ENCODE peak calls at places on chromosomes 7 and 10, in ten cellular contexts. J, A, F, R, B, X, K, V, Q and U are unnamed samples. For H3K4me1, the result is how much of the 10 kb centered on the place peaks cover.

GRCh38 chr10:59317066-59317465 is 45.3 kb downstream of the FAM13C start:
- DNase-seq in X (no peak), R (no peak), V (no peak), A (no peak), Q (no peak), B (no peak), F (no peak), K (no peak), J (no peak), U (no peak)

GRCh38 chr10:4535531-4535930 is 290.5 kb upstream of the AKR1E2 start:
- DNase-seq in V (no peak), K (no peak), J (no peak), A (no peak), X (no peak), Q (no peak), R (no peak), B (no peak), F (no peak), U (no peak)

GRCh38 chr10:96269438-96270300 is 1.7 kb downstream of the BLNK start:
- DNase-seq in K (peak), Q (no peak), R (no peak), X (no peak), V (no peak), B (no peak), A (no peak), J (no peak), F (no peak), U (no peak)

GRCh38 chr7:32890553-32891045 is 961 bp downstream of the KBTBD2 start:
- DNase-seq in Q (no peak), A (peak), F (peak), V (no peak), B (peak), X (peak), K (peak), R (peak), J (peak), U (no peak)

GRCh38 chr7:134619627-134620331 is 26.9 kb upstream of the BPGM start:
- DNase-seq in V (no peak), B (no peak), J (no peak), R (no peak), Q (no peak), A (no peak), X (no peak), K (no peak), F (no peak), U (no peak)

GRCh38 chr10:106424981-106425380 is 739.5 kb downstream of the SORCS1 start:
- DNase-seq in J (no peak), K (no peak), V (no peak), X (no peak), B (no peak), R (no peak), F (no peak), Q (no peak), A (no peak), U (no peak)

GRCh38 chr10:102775201-102775972 is 31.6 kb downstream of the WBP1L start:
- DNase-seq in X (no peak), F (no peak), A (no peak), V (no peak), J (no peak), R (no peak), B (peak), K (no peak), Q (peak), U (peak)

GRCh38 chr7:4416436-4417092 is 265.5 kb upstream of the FOXK1 start:
- DNase-seq in V (no peak), A (no peak), R (no peak), B (peak), F (no peak), J (peak), X (no peak), K (peak), Q (peak), U (no peak)

GRCh38 chr7:101631224-101631714 is 2.2 kb upstream of the MYL10 start:
- DNase-seq in A (no peak), R (no peak), K (no peak), J (peak), F (no peak), X (no peak), B (no peak), Q (no peak), V (no peak), U (no peak)

GRCh38 chr10:26486985-26487850 is 49.1 kb downstream of the APBB1IP start:
- DNase-seq in K (no peak), Q (no peak), X (peak), V (no peak), B (peak), R (no peak), F (no peak), J (no peak), A (peak), U (no peak)

GRCh38 chr7:23462846-23463245 is 7.4 kb downstream of the IGF2BP3 start:
- DNase-seq in A (no peak), V (no peak), K (no peak), R (peak), B (peak), X (no peak), F (no peak), Q (no peak), J (peak), U (no peak)

GRCh38 chr10:60681103-60681502 is 97.2 kb upstream of the CDK1 start:
- DNase-seq in B (no peak), J (no peak), A (no peak), R (no peak), X (no peak), F (no peak), V (no peak), K (no peak), Q (no peak), U (no peak)

GRCh38 chr7:159120540-159120919 is 24.1 kb downstream of the VIPR2 start:
- DNase-seq in X (no peak), B (no peak), V (no peak), Q (no peak), J (no peak), A (no peak), F (no peak), R (no peak), K (no peak), U (no peak)

GRCh38 chr7:37592366-37592765 is 91.2 kb upstream of the GPR141 start:
- DNase-seq in J (no peak), R (no peak), B (no peak), X (no peak), A (no peak), F (no peak), K (no peak), Q (no peak), V (no peak), U (no peak)

GRCh38 chr10:104707602-104708160 is 66.6 kb downstream of the SORCS3 start:
- DNase-seq in V (no peak), J (no peak), B (no peak), A (no peak), Q (no peak), R (peak), K (no peak), X (no peak), F (no peak), U (no peak)

GRCh38 chr10:70378122-70378521 is 4.3 kb downstream of the LRRC20 start:
- DNase-seq in R (no peak), V (no peak), Q (no peak), J (no peak), K (no peak), B (peak), F (no peak), X (no peak), A (peak), U (peak)

GRCh38 chr7:112790651-112790973 is 419 bp upstream of the TMEM168 start:
- DNase-seq in K (no peak), B (no peak), J (no peak), R (no peak), Q (no peak), X (no peak), V (no peak), F (no peak), A (no peak), U (no peak)

GRCh38 chr7:94912085-94912484 is 4.7 kb downstream of the PPP1R9A start:
- DNase-seq in V (no peak), K (no peak), R (no peak), A (no peak), X (no peak), Q (no peak), F (no peak), B (no peak), J (no peak), U (no peak)

GRCh38 chr7:92835851-92836488 is 403 bp downstream of the CDK6 start:
- DNase-seq in V (peak), A (no peak), F (peak), X (no peak), Q (peak), R (no peak), J (peak), K (peak), B (peak), U (peak)

GRCh38 chr10:86100581-86101061 is 266.0 kb downstream of the GRID1 start:
- DNase-seq in Q (no peak), J (peak), K (no peak), X (no peak), R (peak), F (no peak), A (peak), B (no peak), V (no peak), U (no peak)

GRCh38 chr10:6920072-6921019 is 340.3 kb upstream of the PRKCQ start:
- DNase-seq in J (peak), B (peak), X (peak), R (peak), V (peak), K (peak), F (peak), A (peak), Q (peak), U (peak)

GRCh38 chr10:3486346-3487065 is 298.5 kb downstream of the KLF6 start:
- DNase-seq in X (no peak), K (peak), Q (no peak), B (peak), J (peak), A (peak), V (peak), F (peak), R (peak), U (no peak)

GRCh38 chr10:3270597-3270996 is 98.0 kb upstream of the PITRM1 start:
- DNase-seq in V (no peak), A (no peak), F (no peak), X (no peak), R (no peak), Q (no peak), J (no peak), K (no peak), B (peak), U (no peak)

GRCh38 chr7:44189286-44189992 is at the start of gene GCK:
- DNase-seq in F (no peak), A (no peak), R (no peak), X (no peak), V (no peak), J (no peak), K (no peak), B (peak), Q (no peak), U (no peak)

GRCh38 chr7:109793-110556 is 82.4 kb upstream of the FAM20C start:
- DNase-seq in R (no peak), Q (no peak), K (no peak), X (no peak), B (no peak), A (no peak), J (no peak), V (no peak), F (no peak), U (no peak)

GRCh38 chr7:24227603-24228359 is 56.2 kb upstream of the NPY start:
- DNase-seq in A (no peak), F (no peak), X (no peak), B (no peak), K (no peak), R (no peak), Q (no peak), V (no peak), J (peak), U (no peak)

GRCh38 chr7:151754142-151754590 is 122.7 kb downstream of the PRKAG2 start:
- DNase-seq in X (no peak), K (peak), A (peak), R (peak), B (peak), J (peak), V (peak), F (peak), Q (peak), U (peak)

GRCh38 chr10:34295142-34295548 is 520.0 kb downstream of the PARD3 start:
- DNase-seq in F (no peak), R (no peak), A (no peak), V (no peak), J (no peak), Q (no peak), X (no peak), B (peak), K (no peak), U (no peak)

GRCh38 chr10:100743626-100744135 is 1.7 kb upstream of the PAX2 start:
- DNase-seq in A (peak), Q (no peak), F (no peak), R (peak), J (peak), B (peak), K (no peak), V (no peak), X (peak), U (no peak)
- H3K4me3 ChIP-seq in A (no peak), Q (peak), F (no peak), R (peak), J (no peak), B (no peak), K (no peak), V (no peak), X (no peak), U (no peak)

GRCh38 chr7:30019387-30019786 is 7.1 kb downstream of the FKBP14 start:
- DNase-seq in R (no peak), B (no peak), Q (no peak), K (no peak), F (no peak), X (no peak), A (no peak), V (no peak), J (no peak), U (no peak)
- TF ChIP-seq CTCF in R (no peak), B (no peak), Q (no peak), K (no peak), F (no peak), X (no peak), A (peak), V (no peak), J (peak), U (no peak)

DNA sequence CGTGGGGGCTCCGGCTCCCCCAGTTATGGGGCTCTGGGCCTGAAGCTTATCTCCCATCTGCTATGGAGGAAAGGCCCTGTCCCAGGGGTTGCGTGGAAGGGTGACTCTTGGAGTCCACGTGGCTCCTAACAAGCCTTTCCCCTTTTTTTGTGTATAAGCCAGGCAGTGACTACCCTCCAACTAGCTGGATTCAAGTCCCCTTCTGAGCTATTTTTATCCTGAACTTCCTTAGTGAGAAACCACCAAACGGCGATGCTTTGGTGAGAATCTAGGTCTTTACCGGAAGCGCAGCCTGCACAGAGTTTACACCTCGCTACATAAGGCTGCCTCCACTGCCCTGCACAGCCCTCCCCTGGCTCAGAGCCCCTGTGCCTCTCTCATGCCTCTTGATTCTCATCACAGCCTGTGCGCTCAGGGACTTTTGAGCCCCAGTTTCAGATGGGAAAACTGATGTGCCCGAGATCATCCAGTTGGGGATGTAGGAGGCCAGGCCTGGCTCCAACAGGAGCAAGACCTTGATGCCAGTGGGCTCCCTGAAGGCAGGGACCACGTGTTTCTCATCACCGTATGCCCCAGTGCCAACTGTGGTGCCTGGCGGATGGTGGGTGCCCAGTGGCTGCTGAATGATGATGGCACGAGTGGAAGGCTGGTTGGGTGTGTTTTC is 102.3 kb upstream of the PPIF start:
- DNase-seq in X (no peak), F (no peak), A (no peak), Q (no peak), J (no peak), V (no peak), K (no peak), R (no peak), B (peak), U (no peak)
- H3K4me1 ChIP-seq in X (under half), F (under half), A (under half), Q (half or more), J (half or more), V (half or more), K (under half), R (under half), B (half or more), U (half or more)

DNA sequence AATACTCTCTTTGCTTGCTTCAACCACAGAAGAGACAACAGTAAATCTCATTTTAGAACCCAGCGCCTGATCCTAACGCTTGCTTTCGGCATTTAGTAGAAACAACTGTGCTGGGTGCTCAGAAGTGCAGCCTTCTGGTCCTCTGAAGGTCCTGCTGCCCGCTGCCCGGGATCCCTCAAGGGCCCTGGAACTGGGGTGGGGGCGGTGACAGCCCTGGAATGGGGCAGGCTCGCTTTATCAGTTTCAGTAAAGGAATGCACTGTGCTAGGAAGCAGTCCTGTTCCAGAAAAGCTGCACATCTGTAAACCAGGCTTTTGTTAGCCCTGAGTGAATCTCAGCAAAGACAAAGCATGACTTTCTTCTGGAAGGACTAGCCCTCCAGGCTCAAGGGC is 254.6 kb downstream of the TNS3 start:
- DNase-seq in V (no peak), K (no peak), R (no peak), F (no peak), B (no peak), X (no peak), J (peak), A (no peak), Q (peak), U (no peak)
- H3K4me3 ChIP-seq in V (peak), K (no peak), R (peak), F (no peak), B (no peak), X (no peak), J (no peak), A (no peak), Q (peak), U (peak)